ENCODE peak calls at places on chromosomes 3 and 15, in ten cellular contexts. V is GM10248; U is GM13977; H is ELR; K is left ventricle myocardium inferior; T is breast epithelium; D is heart right ventricle; I is activated T-helper 1 cell treated with anti-CD3 and anti-CD28 coated beads, Interleukin-12 subunit alpha, Interleukin-12 subunit beta, Interleukin-2, Interleukin-4 antibody, amounts not matched to agents 30 ng/mL and 10 ng/mL and 1 ng/mL, durations not matched to agents 14 hours and 24 hours and 36 hours; Y is cardiac muscle cell; X is Daoy. E is an unnamed sample.
A peak's percentile ranks its signal among the peaks of the same experiment; 100 is the strongest.

GRCh38 chr15:77024273-77025065 is 29.5 kb downstream of the PSTPIP1 start:
- DNase-seq in V (peak; percentile 84), U (peak; percentile 87), H (peak; percentile 61), K (peak; percentile 66), T (peak; percentile 33), D (peak; percentile 63), I (peak; percentile 49), Y (peak; percentile 77), X (peak; percentile 58), E (peak; percentile 86)

GRCh38 chr3:25610167-25610566 is 54.5 kb downstream of the TOP2B start:
- DNase-seq in V (no peak), U (no peak), H (no peak), K (no peak), T (no peak), D (no peak), I (no peak), Y (no peak), X (no peak), E (no peak)

GRCh38 chr3:179322481-179323196 is at the start of gene ZNF639:
- DNase-seq in V (peak; percentile 93), U (peak; percentile 95), H (peak; percentile 93), K (peak; percentile 83), T (peak; percentile 37), D (peak; percentile 80), I (peak; percentile 78), Y (peak; percentile 95), X (peak; percentile 95), E (peak; percentile 95)

GRCh38 chr3:175743733-175744400 is 884.7 kb downstream of the NAALADL2 start:
- DNase-seq in V (no peak), U (no peak), H (peak; percentile 83), K (no peak), T (no peak), D (no peak), I (no peak), Y (no peak), X (peak; percentile 41), E (no peak)

GRCh38 chr3:143277531-143277930 is 158.0 kb downstream of the CHST2 start:
- DNase-seq in V (no peak), U (no peak), H (no peak), K (no peak), T (no peak), D (no peak), I (no peak), Y (no peak), X (no peak), E (no peak)

GRCh38 chr3:190193210-190193609 is 72.5 kb upstream of the P3H2 start:
- DNase-seq in V (no peak), U (no peak), H (peak; percentile 66), K (no peak), T (no peak), D (no peak), I (no peak), Y (no peak), X (no peak), E (no peak)

GRCh38 chr15:40053234-40054055 is 14.5 kb upstream of the SRP14 start:
- DNase-seq in V (no peak), U (no peak), H (no peak), K (no peak), T (no peak), D (no peak), I (no peak), Y (no peak), X (no peak), E (no peak)

GRCh38 chr15:31145271-31145911 is 43.9 kb upstream of the TRPM1 start:
- DNase-seq in V (no peak), U (no peak), H (peak; percentile 20), K (no peak), T (no peak), D (no peak), I (no peak), Y (no peak), X (no peak), E (no peak)

GRCh38 chr15:83200162-83200561 is 7.5 kb downstream of the HDGFL3 start:
- DNase-seq in V (no peak), U (no peak), H (peak; percentile 48), K (no peak), T (no peak), D (no peak), I (peak; percentile 11), Y (no peak), X (peak; percentile 57), E (no peak)